ENCODE peak calls at places on chromosomes 6 and 20, in seven cellular contexts. M is K562, J is right lobe of liver, W is breast epithelium, L is esophagus muscularis mucosa, B is heart left ventricle, C is ovary. V is an unnamed sample.

GRCh38 chr6:27296106-27296783 is 15.8 kb downstream of the POM121L2 start:
- DNase-seq in M (peak; percentile 29), J (no peak), W (no peak), L (no peak), B (no peak), C (no peak), V (no peak)

GRCh38 chr6:4861564-4861963 is 85.4 kb downstream of the CDYL start:
- DNase-seq in M (no peak), J (no peak), W (no peak), L (no peak), B (no peak), C (no peak), V (no peak)

GRCh38 chr6:113306552-113307145 is 550.5 kb upstream of the MARCKS start:
- DNase-seq in M (peak; percentile 15), J (peak; percentile 67), W (peak; percentile 73), L (peak; percentile 93), B (peak; percentile 43), C (peak; percentile 65), V (peak; percentile 64)

GRCh38 chr6:20319520-20320357 is 81.9 kb upstream of the E2F3 start:
- DNase-seq in M (no peak), J (peak; percentile 65), W (no peak), L (no peak), B (peak; percentile 48), C (no peak), V (no peak)

GRCh38 chr6:42735976-42736375 is 9.9 kb downstream of the TBCC start:
- DNase-seq in M (no peak), J (no peak), W (no peak), L (no peak), B (no peak), C (no peak), V (no peak)

GRCh38 chr6:13923527-13924145 is 1.1 kb upstream of the RNF182 start:
- DNase-seq in M (peak; percentile 45), J (no peak), W (no peak), L (no peak), B (no peak), C (no peak), V (no peak)

GRCh38 chr6:143878272-143878760 is 14.0 kb downstream of the ZC2HC1B start:
- DNase-seq in M (no peak), J (no peak), W (no peak), L (no peak), B (no peak), C (no peak), V (no peak)

GRCh38 chr6:75581231-75581630 is 20.4 kb upstream of the SENP6 start:
- DNase-seq in M (no peak), J (no peak), W (no peak), L (no peak), B (no peak), C (no peak), V (no peak)

GRCh38 chr6:168150551-168151444 is 71.8 kb upstream of the FRMD1 start:
- DNase-seq in M (no peak), J (no peak), W (no peak), L (peak; percentile 82), B (no peak), C (no peak), V (peak; percentile 39)

GRCh38 chr20:51533291-51534172 is 9.0 kb downstream of the NFATC2 start:
- DNase-seq in M (no peak), J (no peak), W (no peak), L (no peak), B (no peak), C (no peak), V (no peak)

GRCh38 chr6:42766163-42766670 is 15.6 kb upstream of the BICRAL start:
- DNase-seq in M (no peak), J (no peak), W (no peak), L (no peak), B (no peak), C (no peak), V (no peak)

GRCh38 chr20:34952676-34953075 is 2.9 kb downstream of the GSS start:
- DNase-seq in M (no peak), J (no peak), W (no peak), L (no peak), B (no peak), C (no peak), V (no peak)

GRCh38 chr6:56552212-56553130 is 90.2 kb downstream of the DST start:
- DNase-seq in M (no peak), J (no peak), W (no peak), L (no peak), B (no peak), C (no peak), V (no peak)

GRCh38 chr20:42530855-42531674 is 658.6 kb downstream of the PTPRT start:
- DNase-seq in M (peak; percentile 47), J (no peak), W (no peak), L (no peak), B (no peak), C (peak; percentile 17), V (no peak)

GRCh38 chr6:21103626-21104224 is 489.8 kb upstream of the SOX4 start:
- DNase-seq in M (no peak), J (no peak), W (no peak), L (no peak), B (no peak), C (no peak), V (peak; percentile 16)

GRCh38 chr6:20879121-20879520 is 344.9 kb downstream of the CDKAL1 start:
- DNase-seq in M (no peak), J (no peak), W (no peak), L (no peak), B (no peak), C (no peak), V (no peak)

GRCh38 chr6:31782126-31782941 is 5.2 kb upstream of the VWA7 start:
- DNase-seq in M (no peak), J (no peak), W (no peak), L (no peak), B (no peak), C (no peak), V (no peak)

GRCh38 chr20:51616060-51616459 is 73.5 kb upstream of the NFATC2 start:
- DNase-seq in M (no peak), J (no peak), W (no peak), L (no peak), B (no peak), C (no peak), V (no peak)

GRCh38 chr20:6157345-6157744 is 34.5 kb upstream of the FERMT1 start:
- DNase-seq in M (no peak), J (no peak), W (no peak), L (no peak), B (no peak), C (no peak), V (no peak)

GRCh38 chr6:130513770-130514169 is 148.0 kb downstream of the TMEM200A start:
- DNase-seq in M (no peak), J (no peak), W (no peak), L (no peak), B (no peak), C (no peak), V (no peak)

GRCh38 chr6:164151762-164152161 is 737.2 kb downstream of the QKI start:
- DNase-seq in M (no peak), J (no peak), W (no peak), L (no peak), B (no peak), C (no peak), V (no peak)

DNA sequence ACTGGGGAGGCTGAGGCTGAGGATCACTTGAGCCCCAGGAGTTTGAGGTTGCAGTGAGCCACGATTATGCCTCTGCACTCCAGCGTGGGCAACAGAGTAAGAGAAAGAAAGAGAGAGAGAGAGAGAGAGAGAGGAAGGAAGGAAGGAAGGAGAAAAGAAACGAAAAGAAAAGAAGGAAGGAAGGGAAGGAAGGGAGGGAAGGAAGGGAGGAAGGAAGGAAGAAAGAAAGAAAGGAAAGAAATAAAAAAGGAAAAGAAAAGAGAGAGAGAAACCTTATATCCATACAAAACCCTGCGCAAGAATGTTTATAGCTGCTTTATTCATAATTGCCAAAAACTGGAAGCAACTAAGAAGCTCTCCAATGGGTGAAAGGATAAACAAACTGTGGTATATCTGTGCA is 8.1 kb upstream of the HSPA12B start:
- DNase-seq in M (no peak), J (no peak), W (no peak), L (no peak), B (no peak), C (no peak), V (no peak)
- H3K27me3 ChIP-seq in M (peaks cover 19% of the 10 kb centered on the region), J (no peaks in the 10 kb centered on the region), W (no peaks in the 10 kb centered on the region), L (no peaks in the 10 kb centered on the region), B (no peaks in the 10 kb centered on the region), C (no peaks in the 10 kb centered on the region), V (no peaks in the 10 kb centered on the region)

GRCh38 chr20:37494796-37495195 is 26.3 kb upstream of the NNAT start:
- DNase-seq in M (no peak), J (no peak), W (no peak), L (no peak), B (no peak), C (no peak), V (no peak)
- TF ChIP-seq POLR2A in M (no peak), J (no peak), W (no peak), L (no peak), B (no peak), C (no peak), V (no peak)

DNA sequence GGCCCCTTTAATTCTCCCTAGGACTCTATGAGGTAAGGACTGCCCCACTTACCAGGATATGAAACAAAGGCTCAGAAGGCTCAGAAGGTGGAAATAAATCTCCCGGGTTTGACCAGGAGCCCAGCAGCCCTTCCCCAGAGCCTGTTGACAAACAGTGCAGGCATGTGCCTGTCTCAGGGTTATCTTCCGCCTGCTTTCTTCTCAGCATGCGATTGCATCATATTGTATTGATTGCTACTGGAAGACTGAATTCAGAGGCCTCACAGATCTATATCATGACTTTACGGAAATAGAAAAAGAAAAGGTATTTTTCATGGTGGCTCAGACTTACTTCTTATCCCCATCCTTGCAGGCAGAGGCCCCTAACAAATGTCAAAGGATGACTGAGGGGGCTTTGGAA is 92.7 kb downstream of the PHACTR3 start:
- DNase-seq in M (no peak), J (no peak), W (no peak), L (no peak), B (no peak), C (no peak), V (no peak)
- H3K27me3 ChIP-seq in M (peaks cover 6% of the 10 kb centered on the region), J (no peaks in the 10 kb centered on the region), W (peaks cover 14% of the 10 kb centered on the region), L (no peaks in the 10 kb centered on the region), B (no peaks in the 10 kb centered on the region), C (no peaks in the 10 kb centered on the region), V (peaks cover 2% of the 10 kb centered on the region)

GRCh38 chr6:106446983-106447382 is 86.5 kb downstream of the CRYBG1 start:
- DNase-seq in M (no peak), J (no peak), W (no peak), L (no peak), B (no peak), C (no peak), V (no peak)

GRCh38 chr6:106446287-106446885 is 85.9 kb downstream of the CRYBG1 start:
- DNase-seq in M (no peak), J (no peak), W (no peak), L (no peak), B (no peak), C (no peak), V (no peak)

GRCh38 chr6:106445508-106445878 is 85.0 kb downstream of the CRYBG1 start:
- DNase-seq in M (no peak), J (no peak), W (no peak), L (no peak), B (no peak), C (no peak), V (no peak)

GRCh38 chr6:106450645-106451044 is 90.1 kb downstream of the CRYBG1 start:
- DNase-seq in M (no peak), J (no peak), W (no peak), L (no peak), B (no peak), C (no peak), V (no peak)

DNA sequence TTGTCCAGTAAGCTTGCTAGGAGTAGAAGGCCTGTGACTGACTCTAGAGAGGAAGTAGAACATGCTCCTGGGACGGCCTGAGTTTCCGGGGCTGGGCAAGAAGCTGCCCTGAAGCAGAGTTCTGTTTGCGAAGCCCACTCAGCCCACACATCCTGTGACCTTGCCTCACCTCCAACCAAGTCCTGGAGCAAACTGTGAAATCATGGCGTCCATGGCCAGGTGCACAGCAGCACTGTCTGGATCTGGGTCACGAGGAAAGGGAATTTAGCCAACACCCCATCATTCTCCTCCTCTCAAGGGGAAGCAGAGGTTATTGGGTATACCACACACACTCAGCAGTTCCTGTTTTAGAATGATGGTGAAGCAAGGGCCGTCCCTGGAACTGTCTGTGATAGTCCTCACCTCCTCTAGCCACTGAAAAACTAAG is 87.5 kb downstream of the CRYBG1 start:
- DNase-seq in M (no peak), J (peak; percentile 61), W (no peak), L (no peak), B (peak; percentile 31), C (no peak), V (no peak)
- TF ChIP-seq POLR2A in M (no peak), J (no peak), W (no peak), L (no peak), B (no peak), C (no peak), V (no peak)

V was measured in prostate gland.